ENCODE peak calls at places on chromosomes 11 and 22, in five cellular contexts. One of them, this sample, is unnamed. For H3K79me2, the result is how much of the 10 kb centered on the place peaks cover.

GRCh38 chr11:71251761-71252433 is 480 bp downstream of the SHANK2 start:
- DNase-seq in neural progenitor cell: peak
- DNase-seq in hepatocyte: peak
- DNase-seq in astrocyte: no peak
- DNase-seq in GM23248: peak
- DNase-seq in this sample: no peak

GRCh38 chr11:95453616-95454118 is 222.7 kb upstream of the SESN3 start:
- DNase-seq in neural progenitor cell: no peak
- DNase-seq in hepatocyte: no peak
- DNase-seq in astrocyte: peak
- DNase-seq in GM23248: peak
- DNase-seq in this sample: peak

GRCh38 chr11:65485820-65486219 is 13.0 kb upstream of the MALAT1 start:
- DNase-seq in GM23248: peak
- DNase-seq in astrocyte: no peak
- DNase-seq in neural progenitor cell: no peak
- DNase-seq in hepatocyte: no peak
- DNase-seq in this sample: no peak

GRCh38 chr11:100759106-100759505 is 72.0 kb downstream of the ARHGAP42 start:
- DNase-seq in GM23248: no peak
- DNase-seq in astrocyte: no peak
- DNase-seq in hepatocyte: peak
- DNase-seq in neural progenitor cell: no peak
- DNase-seq in this sample: no peak

GRCh38 chr11:2776351-2777061 is 76.7 kb upstream of the KCNQ1OT1 start:
- DNase-seq in GM23248: no peak
- DNase-seq in astrocyte: no peak
- DNase-seq in hepatocyte: no peak
- DNase-seq in neural progenitor cell: no peak
- DNase-seq in this sample: no peak

GRCh38 chr11:3745161-3745560 is 52.2 kb downstream of the NUP98 start:
- DNase-seq in astrocyte: no peak
- DNase-seq in neural progenitor cell: no peak
- DNase-seq in hepatocyte: peak
- DNase-seq in GM23248: no peak
- DNase-seq in this sample: no peak

GRCh38 chr11:76236092-76237026 is 30.1 kb upstream of the WNT11 start:
- DNase-seq in hepatocyte: peak
- DNase-seq in astrocyte: peak
- DNase-seq in neural progenitor cell: peak
- DNase-seq in GM23248: peak
- DNase-seq in this sample: peak

GRCh38 chr11:65975771-65976170 is 14.2 kb downstream of the SART1 start:
- DNase-seq in GM23248: no peak
- DNase-seq in hepatocyte: no peak
- DNase-seq in astrocyte: no peak
- DNase-seq in neural progenitor cell: no peak
- DNase-seq in this sample: no peak

GRCh38 chr22:37811867-37812266 is 4.1 kb downstream of the GCAT start:
- DNase-seq in GM23248: no peak
- DNase-seq in astrocyte: no peak
- DNase-seq in neural progenitor cell: no peak
- DNase-seq in hepatocyte: no peak
- DNase-seq in this sample: no peak

GRCh38 chr11:16301462-16301861 is 54.9 kb downstream of the SOX6 start:
- DNase-seq in GM23248: no peak
- DNase-seq in astrocyte: no peak
- DNase-seq in hepatocyte: no peak
- DNase-seq in neural progenitor cell: no peak
- DNase-seq in this sample: no peak

GRCh38 chr11:22674470-22675426 is 8.3 kb downstream of the GAS2 start:
- DNase-seq in neural progenitor cell: no peak
- DNase-seq in hepatocyte: peak
- DNase-seq in GM23248: no peak
- DNase-seq in astrocyte: no peak
- DNase-seq in this sample: no peak

GRCh38 chr11:65646921-65647701 is 9.2 kb downstream of the SIPA1 start:
- DNase-seq in astrocyte: no peak
- DNase-seq in GM23248: peak
- DNase-seq in hepatocyte: peak
- DNase-seq in neural progenitor cell: peak
- DNase-seq in this sample: peak

GRCh38 chr11:120792306-120792705 is 231.6 kb upstream of the TBCEL start:
- DNase-seq in neural progenitor cell: no peak
- DNase-seq in astrocyte: no peak
- DNase-seq in GM23248: no peak
- DNase-seq in hepatocyte: no peak
- DNase-seq in this sample: no peak

GRCh38 chr22:17234144-17234623 is 14.9 kb upstream of the ADA2 start:
- DNase-seq in neural progenitor cell: peak
- DNase-seq in hepatocyte: no peak
- DNase-seq in GM23248: peak
- DNase-seq in astrocyte: no peak
- DNase-seq in this sample: peak

GRCh38 chr11:1109918-1110705 is 35.4 kb downstream of the MUC2 start:
- DNase-seq in astrocyte: no peak
- DNase-seq in hepatocyte: no peak
- DNase-seq in GM23248: no peak
- DNase-seq in neural progenitor cell: no peak
- DNase-seq in this sample: no peak

GRCh38 chr11:75443043-75443442 is 10.0 kb upstream of the KLHL35 start:
- DNase-seq in neural progenitor cell: no peak
- DNase-seq in astrocyte: no peak
- DNase-seq in hepatocyte: no peak
- DNase-seq in GM23248: no peak
- DNase-seq in this sample: no peak

GRCh38 chr22:27991586-27992293 is 72.7 kb upstream of the PITPNB start:
- DNase-seq in hepatocyte: no peak
- DNase-seq in neural progenitor cell: no peak
- DNase-seq in astrocyte: no peak
- DNase-seq in GM23248: no peak
- DNase-seq in this sample: no peak

GRCh38 chr22:20316217-20316843 is 3.5 kb downstream of the DGCR6L start:
- DNase-seq in astrocyte: no peak
- DNase-seq in GM23248: no peak
- DNase-seq in hepatocyte: no peak
- DNase-seq in neural progenitor cell: peak
- DNase-seq in this sample: no peak

GRCh38 chr11:71252434-71252781 is at the start of gene SHANK2:
- DNase-seq in GM23248: no peak
- DNase-seq in astrocyte: no peak
- DNase-seq in neural progenitor cell: peak
- DNase-seq in hepatocyte: peak
- DNase-seq in this sample: no peak

GRCh38 chr11:45885921-45886721 is 670 bp downstream of the MAPK8IP1 start:
- DNase-seq in GM23248: no peak
- DNase-seq in astrocyte: no peak
- DNase-seq in neural progenitor cell: peak
- DNase-seq in hepatocyte: no peak
- DNase-seq in this sample: no peak

GRCh38 chr11:26905368-26905767 is 88.5 kb upstream of the FIBIN start:
- DNase-seq in GM23248: peak
- DNase-seq in hepatocyte: no peak
- DNase-seq in astrocyte: peak
- DNase-seq in neural progenitor cell: peak
- DNase-seq in this sample: peak

GRCh38 chr11:2522636-2523255 is 77.9 kb downstream of the KCNQ1 start:
- DNase-seq in astrocyte: no peak
- DNase-seq in neural progenitor cell: peak
- DNase-seq in GM23248: no peak
- DNase-seq in hepatocyte: no peak
- DNase-seq in this sample: no peak

GRCh38 chr22:39559456-39560105 is 11.0 kb upstream of the CACNA1I start:
- DNase-seq in neural progenitor cell: peak
- DNase-seq in astrocyte: no peak
- DNase-seq in hepatocyte: peak
- DNase-seq in GM23248: peak
- DNase-seq in this sample: no peak

GRCh38 chr11:83863272-83863671 is 577.1 kb upstream of the CCDC90B start:
- DNase-seq in GM23248: no peak
- DNase-seq in hepatocyte: no peak
- DNase-seq in astrocyte: no peak
- DNase-seq in neural progenitor cell: no peak
- DNase-seq in this sample: no peak

GRCh38 chr11:14370496-14370895 is 11.5 kb upstream of the RRAS2 start:
- DNase-seq in GM23248: no peak
- DNase-seq in neural progenitor cell: no peak
- DNase-seq in astrocyte: no peak
- DNase-seq in hepatocyte: no peak
- DNase-seq in this sample: no peak

GRCh38 chr11:96213500-96213899 is 129.5 kb downstream of the MAML2 start:
- DNase-seq in hepatocyte: no peak
- DNase-seq in astrocyte: peak
- DNase-seq in neural progenitor cell: no peak
- DNase-seq in GM23248: peak
- DNase-seq in this sample: peak

GRCh38 chr11:46397526-46397925 is 6.0 kb upstream of the CHRM4 start:
- DNase-seq in neural progenitor cell: no peak
- DNase-seq in GM23248: no peak
- DNase-seq in astrocyte: no peak
- DNase-seq in hepatocyte: no peak
- DNase-seq in this sample: no peak

GRCh38 chr11:38814670-38815069 is 2216.6 kb upstream of the RAG2 start:
- DNase-seq in astrocyte: peak
- DNase-seq in hepatocyte: no peak
- DNase-seq in GM23248: no peak
- DNase-seq in neural progenitor cell: no peak
- DNase-seq in this sample: no peak

GRCh38 chr11:46725338-46726205 is 6.6 kb downstream of the F2 start:
- DNase-seq in astrocyte: no peak
- DNase-seq in hepatocyte: no peak
- DNase-seq in neural progenitor cell: no peak
- DNase-seq in GM23248: no peak
- DNase-seq in this sample: no peak

GRCh38 chr11:304915-305833 is 2.4 kb upstream of the IFITM2 start:
- DNase-seq in astrocyte: peak
- DNase-seq in GM23248: peak
- DNase-seq in neural progenitor cell: peak
- DNase-seq in hepatocyte: peak
- DNase-seq in this sample: peak

GRCh38 chr22:33879796-33880195 is 40.5 kb downstream of the LARGE1 start:
- DNase-seq in astrocyte: no peak
- DNase-seq in hepatocyte: no peak
- DNase-seq in neural progenitor cell: no peak
- DNase-seq in GM23248: no peak
- DNase-seq in this sample: no peak

GRCh38 chr11:60761436-60762190 is 4.9 kb downstream of the MS4A15 start:
- DNase-seq in hepatocyte: no peak
- DNase-seq in neural progenitor cell: no peak
- DNase-seq in astrocyte: no peak
- DNase-seq in GM23248: no peak
- DNase-seq in this sample: no peak

GRCh38 chr11:86551693-86552092 is 120.7 kb downstream of the ME3 start:
- DNase-seq in neural progenitor cell: no peak
- DNase-seq in hepatocyte: peak
- DNase-seq in astrocyte: no peak
- DNase-seq in GM23248: no peak
- DNase-seq in this sample: no peak

GRCh38 chr11:8055836-8056526 is 25.0 kb upstream of the TUB start:
- DNase-seq in hepatocyte: peak
- DNase-seq in neural progenitor cell: no peak
- DNase-seq in GM23248: no peak
- DNase-seq in astrocyte: no peak
- DNase-seq in this sample: no peak

GRCh38 chr22:49380095-49380827 is 447.4 kb downstream of the BRD1 start:
- DNase-seq in hepatocyte: no peak
- DNase-seq in neural progenitor cell: no peak
- DNase-seq in astrocyte: no peak
- DNase-seq in GM23248: no peak
- DNase-seq in this sample: no peak
- H3K79me2 ChIP-seq in hepatocyte: under half
- H3K79me2 ChIP-seq in neural progenitor cell: under half
- H3K79me2 ChIP-seq in astrocyte: under half
- H3K79me2 ChIP-seq in GM23248: under half
- H3K79me2 ChIP-seq in this sample: under half

GRCh38 chr22:41641854-41642253 is 20.8 kb downstream of the XRCC6 start:
- DNase-seq in astrocyte: no peak
- DNase-seq in neural progenitor cell: no peak
- DNase-seq in hepatocyte: no peak
- DNase-seq in GM23248: no peak
- DNase-seq in this sample: no peak
- H3K79me2 ChIP-seq in astrocyte: under half
- H3K79me2 ChIP-seq in neural progenitor cell: under half
- H3K79me2 ChIP-seq in hepatocyte: half or more
- H3K79me2 ChIP-seq in GM23248: half or more
- H3K79me2 ChIP-seq in this sample: under half

GRCh38 chr22:31954535-31955326 is 10.4 kb downstream of the YWHAH start:
- DNase-seq in GM23248: no peak
- DNase-seq in astrocyte: peak
- DNase-seq in hepatocyte: no peak
- DNase-seq in neural progenitor cell: no peak
- DNase-seq in this sample: peak
- H3K79me2 ChIP-seq in GM23248: half or more
- H3K79me2 ChIP-seq in astrocyte: half or more
- H3K79me2 ChIP-seq in hepatocyte: half or more
- H3K79me2 ChIP-seq in neural progenitor cell: half or more
- H3K79me2 ChIP-seq in this sample: half or more

DNA sequence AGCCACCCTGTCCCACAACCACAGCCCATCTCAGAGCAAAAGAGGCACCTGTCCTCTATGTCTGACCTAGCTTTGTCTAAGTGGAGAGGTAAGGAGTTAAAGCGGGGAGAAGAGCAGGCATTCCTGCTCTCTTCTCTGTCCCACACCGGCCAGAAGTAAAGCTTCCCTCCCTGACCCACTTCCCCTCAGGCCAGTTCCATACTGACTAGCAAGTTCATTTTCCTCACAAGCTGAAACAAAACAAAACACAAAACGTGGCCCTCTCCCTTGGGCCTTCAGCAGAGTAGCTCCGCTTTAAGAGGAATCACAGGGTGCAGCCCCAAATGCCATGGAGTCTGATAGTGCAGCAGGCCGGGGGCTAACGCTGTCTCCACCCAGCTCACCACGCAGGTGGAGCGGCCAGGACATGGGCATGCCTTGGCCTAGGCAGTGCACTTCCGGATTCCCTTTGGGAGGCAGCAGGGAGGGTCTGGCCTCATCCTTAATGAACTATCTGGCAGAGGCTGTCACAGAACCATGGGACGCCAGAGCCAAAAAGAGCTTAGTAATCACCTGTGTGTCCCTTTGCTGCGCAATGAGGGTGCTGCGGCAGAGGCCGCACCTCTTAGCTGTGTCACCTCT is 34.0 kb downstream of the FLI1 start:
- DNase-seq in GM23248: no peak
- DNase-seq in astrocyte: no peak
- DNase-seq in neural progenitor cell: no peak
- DNase-seq in hepatocyte: no peak
- DNase-seq in this sample: no peak
- H3K79me2 ChIP-seq in GM23248: half or more
- H3K79me2 ChIP-seq in astrocyte: under half
- H3K79me2 ChIP-seq in neural progenitor cell: under half
- H3K79me2 ChIP-seq in hepatocyte: under half
- H3K79me2 ChIP-seq in this sample: under half

GRCh38 chr22:45505991-45506743 is 3.5 kb downstream of the FBLN1 start:
- DNase-seq in GM23248: no peak
- DNase-seq in neural progenitor cell: no peak
- DNase-seq in astrocyte: no peak
- DNase-seq in hepatocyte: no peak
- DNase-seq in this sample: no peak
- H3K79me2 ChIP-seq in GM23248: half or more
- H3K79me2 ChIP-seq in neural progenitor cell: half or more
- H3K79me2 ChIP-seq in astrocyte: half or more
- H3K79me2 ChIP-seq in hepatocyte: half or more
- H3K79me2 ChIP-seq in this sample: under half

This sample was measured in fibroblast of lung.